ENCODE peak calls at places on chromosomes 16 and 17, in four cellular contexts. W, T, B and F are unnamed samples.

GRCh38 chr17:58913971-58914769 is 158.5 kb downstream of the PPM1E start:
- DNase-seq in W (peak; percentile 51), T (no peak), B (no peak), F (no peak)

GRCh38 chr17:68684860-68685493 is 83.8 kb upstream of the FAM20A start:
- DNase-seq in W (no peak), T (no peak), B (no peak), F (no peak)

GRCh38 chr17:67606896-67607604 is 110.7 kb upstream of the NOL11 start:
- DNase-seq in W (no peak), T (no peak), B (no peak), F (peak; percentile 65)

GRCh38 chr17:27654654-27655524 is 23.9 kb downstream of the LGALS9 start:
- DNase-seq in W (peak; percentile 45), T (peak; percentile 25), B (peak; percentile 91), F (peak; percentile 93)

GRCh38 chr17:77116371-77116860 is 24.4 kb upstream of the SEC14L1 start:
- DNase-seq in W (no peak), T (no peak), B (no peak), F (no peak)

GRCh38 chr17:5115673-5116651 is at the start of gene USP6:
- DNase-seq in W (no peak), T (no peak), B (no peak), F (no peak)

GRCh38 chr17:62859146-62859545 is 51.0 kb upstream of the MARCHF10 start:
- DNase-seq in W (peak; percentile 21), T (no peak), B (no peak), F (no peak)

GRCh38 chr17:21272250-21272649 is 12.3 kb upstream of the MAP2K3 start:
- DNase-seq in W (no peak), T (no peak), B (no peak), F (no peak)

GRCh38 chr17:77435272-77436057 is 294.7 kb downstream of the SEC14L1 start:
- DNase-seq in W (no peak), T (no peak), B (no peak), F (no peak)

GRCh38 chr17:74943808-74944522 is 8.3 kb downstream of the OTOP3 start:
- DNase-seq in W (no peak), T (no peak), B (no peak), F (no peak)
- TF ChIP-seq MXI1 in W (no peak), T (no peak), B (no peak), F (no peak)

DNA sequence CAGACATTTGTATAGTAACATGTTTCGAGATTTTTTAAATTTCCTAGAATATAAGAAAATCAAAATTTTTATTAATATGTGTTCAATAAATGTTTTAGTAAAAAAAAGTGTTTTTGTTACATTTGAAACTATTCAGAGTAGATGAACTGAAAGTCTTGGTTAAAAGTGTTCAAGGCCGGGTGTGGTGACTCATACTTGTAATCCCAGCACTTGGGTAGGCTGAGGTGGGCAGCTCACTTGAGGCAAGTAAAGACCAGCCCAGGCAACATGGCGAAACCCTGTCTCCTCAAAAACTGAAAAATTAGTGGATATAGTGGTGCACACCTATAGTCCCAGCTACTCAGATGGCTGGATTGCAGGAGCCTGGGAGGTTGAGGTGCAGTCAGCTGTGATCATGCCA is 16.8 kb upstream of the PHKG2 start:
- DNase-seq in W (peak; percentile 27), T (no peak), B (no peak), F (no peak)
- TF ChIP-seq RCOR1 in W (no peak), T (no peak), B (no peak), F (no peak)

DNA sequence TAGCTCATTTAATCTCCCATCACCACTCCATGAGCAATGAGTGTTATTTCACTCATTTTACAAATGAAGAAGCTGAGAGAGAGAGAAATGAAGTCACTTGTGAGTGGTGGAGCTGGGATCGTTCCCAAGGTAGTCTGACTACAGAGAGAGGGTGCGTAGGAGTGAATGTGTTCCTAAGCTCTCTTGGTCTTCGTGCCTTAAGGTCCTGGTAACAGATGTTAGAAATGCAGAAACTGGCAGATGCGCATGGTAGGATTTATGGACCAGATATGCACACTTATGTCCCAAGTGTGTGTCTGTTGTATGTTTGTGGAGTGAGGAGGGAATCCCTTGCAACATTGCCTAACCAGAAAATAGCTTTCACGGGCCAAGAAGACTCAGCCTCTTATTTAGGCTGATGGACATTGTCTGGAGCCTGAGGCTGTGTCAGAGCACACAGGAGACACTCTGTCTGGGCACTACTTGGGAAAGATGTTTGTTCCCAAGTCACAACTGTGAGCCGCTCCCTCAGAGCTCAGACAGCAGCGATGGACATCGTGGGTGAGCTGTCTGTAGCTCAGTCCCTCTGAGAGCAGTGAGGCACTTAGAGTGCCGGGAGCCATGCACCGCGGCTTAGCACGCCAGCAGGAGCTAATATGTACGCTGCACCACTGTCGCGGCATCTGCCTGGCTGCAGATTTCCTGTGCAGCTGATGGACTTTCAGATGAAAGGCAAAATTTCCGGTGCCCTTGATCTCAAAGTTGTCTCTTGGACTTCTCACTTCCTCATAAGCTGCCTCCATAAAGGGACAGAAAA is 93.0 kb upstream of the ZNF469 start:
- DNase-seq in W (no peak), T (no peak), B (no peak), F (peak; percentile 39)
- TF ChIP-seq MXI1 in W (no peak), T (no peak), B (no peak), F (no peak)

DNA sequence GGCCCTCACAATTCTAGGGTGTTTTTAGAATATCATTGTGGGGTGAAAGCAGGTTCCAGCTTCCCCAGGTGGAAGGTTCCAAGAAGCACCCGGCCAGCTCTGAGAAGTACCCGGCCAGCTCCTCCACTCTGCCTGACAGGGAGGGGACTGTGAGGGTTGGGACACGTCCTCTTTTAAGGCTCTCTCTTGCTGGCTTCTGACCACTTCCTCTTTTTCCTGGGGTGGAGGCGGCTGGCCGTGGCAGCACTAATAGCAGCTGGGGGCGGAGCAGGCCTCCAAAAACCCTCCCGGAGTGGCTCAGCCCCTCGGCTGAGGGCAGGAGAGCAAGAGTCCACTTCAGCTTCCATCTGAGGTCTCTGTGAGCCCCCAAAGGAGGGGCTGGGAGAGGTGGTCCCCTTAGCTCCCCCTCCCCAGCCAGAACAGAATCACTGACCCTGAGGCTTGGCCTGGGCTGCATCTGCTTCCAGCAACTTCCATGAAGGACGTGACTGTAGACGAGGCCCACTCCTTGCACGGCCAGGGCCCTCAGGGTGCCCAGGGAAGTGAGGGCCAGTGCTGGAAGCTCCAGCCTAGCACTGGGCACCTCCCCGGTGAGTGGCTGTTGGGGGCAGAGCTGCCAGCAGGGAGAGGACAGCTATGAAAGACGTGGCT is 26.7 kb upstream of the PLCG2 start:
- DNase-seq in W (no peak), T (peak; percentile 72), B (peak; percentile 94), F (no peak)
- TF ChIP-seq RCOR1 in W (no peak), T (no peak), B (no peak), F (no peak)

GRCh38 chr16:56332464-56333079 is 92.8 kb downstream of the AMFR start:
- DNase-seq in W (peak; percentile 45), T (no peak), B (peak; percentile 81), F (peak; percentile 57)
- TF ChIP-seq MXI1 in W (no peak), T (no peak), B (no peak), F (no peak)